ENCODE peak calls at places on chromosomes 5 and 9, in five cellular contexts. J, M, I, U and E are unnamed samples.

GRCh38 chr9:76215066-76215465 is 179.2 kb downstream of the RFK start:
- DNase-seq in J (no peak), M (peak), I (no peak), U (peak), E (no peak)

GRCh38 chr5:69131304-69131703 is 35.6 kb upstream of the CCNB1 start:
- DNase-seq in J (no peak), M (no peak), I (no peak), U (no peak), E (no peak)

GRCh38 chr9:120946259-120946658 is 19.7 kb upstream of the TRAF1 start:
- DNase-seq in J (no peak), M (peak), I (no peak), U (peak), E (no peak)

GRCh38 chr5:24325306-24325832 is 319.4 kb downstream of the CDH10 start:
- DNase-seq in J (peak), M (no peak), I (no peak), U (no peak), E (no peak)

GRCh38 chr9:129902735-129903134 is 67.5 kb downstream of the USP20 start:
- DNase-seq in J (no peak), M (no peak), I (no peak), U (no peak), E (no peak)

GRCh38 chr5:126043684-126044083 is 379.5 kb upstream of the GRAMD2B start:
- DNase-seq in J (no peak), M (no peak), I (no peak), U (no peak), E (no peak)

GRCh38 chr9:133369923-133370322 is 5.9 kb downstream of the SURF4 start:
- DNase-seq in J (no peak), M (no peak), I (no peak), U (no peak), E (no peak)

GRCh38 chr9:132946624-132947295 is 2.3 kb upstream of the TSC1 start:
- DNase-seq in J (peak), M (peak), I (peak), U (peak), E (no peak)